ENCODE peak calls at places on chromosome 11, in five cellular contexts. M, V, N, B and I are unnamed samples.

GRCh38 chr11:6618117-6619020 is 853 bp downstream of the TPP1 start:
- DNase-seq in M (peak; percentile 76), V (peak; percentile 26), B (peak; percentile 79), N (no peak), I (peak; percentile 48)

GRCh38 chr11:65859812-65860277 is 388 bp upstream of the MUS81 start:
- DNase-seq in M (no peak), V (no peak), B (no peak), N (peak; percentile 74), I (no peak)

GRCh38 chr11:10386361-10386760 is 68.7 kb upstream of the AMPD3 start:
- DNase-seq in N (no peak), V (no peak), M (no peak), B (no peak), I (no peak)

GRCh38 chr11:111982019-111982464 is 43.2 kb upstream of the DLAT start:
- DNase-seq in B (peak; percentile 47), N (peak; percentile 78), M (peak; percentile 85), V (peak; percentile 33), I (peak; percentile 80)

GRCh38 chr11:31106963-31107576 is 262.5 kb downstream of the DCDC1 start:
- DNase-seq in V (no peak), M (peak; percentile 75), B (peak; percentile 49), N (no peak), I (peak; percentile 68)

GRCh38 chr11:72627594-72628281 is 46.5 kb downstream of the PDE2A start:
- DNase-seq in M (no peak), N (peak; percentile 83), V (no peak), B (no peak), I (no peak)

GRCh38 chr11:111347723-111348115 is 31.4 kb downstream of the POU2AF1 start:
- DNase-seq in N (no peak), B (peak; percentile 54), M (no peak), V (no peak), I (no peak)

GRCh38 chr11:75233688-75234295 is 6.8 kb upstream of the TPBGL start:
- DNase-seq in V (peak; percentile 9), M (peak; percentile 52), B (peak; percentile 61), N (no peak), I (peak; percentile 70)

GRCh38 chr11:914747-915493 is 4.3 kb upstream of the CHID1 start:
- DNase-seq in V (no peak), N (no peak), M (no peak), B (no peak), I (no peak)

GRCh38 chr11:93038521-93038920 is 69.1 kb downstream of the MTNR1B start:
- DNase-seq in B (no peak), M (no peak), V (no peak), N (no peak), I (no peak)

GRCh38 chr11:26287067-26287518 is 44.8 kb upstream of the ANO3 start:
- DNase-seq in M (no peak), V (no peak), N (no peak), B (peak; percentile 68), I (peak; percentile 26)

GRCh38 chr11:116879789-116880402 is 42.5 kb upstream of the APOA1 start:
- DNase-seq in N (no peak), V (peak; percentile 91), B (peak; percentile 80), M (peak; percentile 33), I (peak; percentile 75)

GRCh38 chr11:12285106-12285505 is 92.3 kb upstream of the PARVA start:
- DNase-seq in N (no peak), M (no peak), V (no peak), B (peak; percentile 95), I (peak; percentile 83)

GRCh38 chr11:17475666-17476316 is 854 bp downstream of the ABCC8 start:
- DNase-seq in V (no peak), M (no peak), B (no peak), N (peak; percentile 78), I (no peak)

GRCh38 chr11:133895551-133895950 is 50.2 kb upstream of the SPATA19 start:
- DNase-seq in M (no peak), N (no peak), B (no peak), V (no peak), I (no peak)

GRCh38 chr11:16013649-16014275 is 342.6 kb downstream of the SOX6 start:
- DNase-seq in M (no peak), B (no peak), V (no peak), N (no peak), I (no peak)

GRCh38 chr11:121615506-121615905 is 162.7 kb upstream of the SORL1-AS1 start:
- DNase-seq in V (no peak), N (no peak), M (no peak), B (peak; percentile 57), I (peak; percentile 68)

GRCh38 chr11:14972581-14973490 is 685 bp upstream of the CALCA start:
- DNase-seq in N (no peak), B (no peak), V (no peak), M (peak; percentile 25), I (no peak)

GRCh38 chr11:128465946-128466688 is 121.2 kb downstream of the ETS1 start:
- DNase-seq in V (no peak), M (peak; percentile 74), B (no peak), N (no peak), I (no peak)

GRCh38 chr11:82701847-82702520 is 31.7 kb downstream of the FAM181B start:
- DNase-seq in N (no peak), M (peak; percentile 58), V (no peak), B (peak; percentile 40), I (peak; percentile 55)

GRCh38 chr11:126268361-126268707 is 361 bp downstream of the SRPRA start:
- DNase-seq in B (peak; percentile 67), V (no peak), N (no peak), M (no peak), I (no peak)

GRCh38 chr11:66116576-66117361 is 46.7 kb downstream of the PACS1 start:
- DNase-seq in B (no peak), N (no peak), M (no peak), V (no peak), I (no peak)

GRCh38 chr11:9922806-9923205 is 258.9 kb downstream of the SWAP70 start:
- DNase-seq in M (no peak), V (no peak), B (peak; percentile 30), N (no peak), I (peak; percentile 7)

GRCh38 chr11:12276356-12276755 is 101.0 kb upstream of the PARVA start:
- DNase-seq in B (no peak), M (no peak), V (no peak), N (no peak), I (no peak)

GRCh38 chr11:19953342-19953741 is 206.9 kb downstream of the DBX1 start:
- DNase-seq in V (no peak), N (no peak), B (peak; percentile 79), M (no peak), I (peak; percentile 67)

GRCh38 chr11:108958446-108959123 is 293.7 kb downstream of the DDX10 start:
- DNase-seq in M (peak; percentile 12), N (no peak), B (peak; percentile 80), V (no peak), I (peak; percentile 70)